ENCODE peak calls at places on chromosomes 1 and 21, in four cellular contexts. One of them, this sample, is unnamed.
A peak's percentile ranks its signal among the peaks of the same experiment; 100 is the strongest.

GRCh38 chr1:189524501-189524900 is 953.2 kb downstream of the BRINP3 start:
- DNase-seq in GM12864: no peak
- DNase-seq in small intestine: no peak
- DNase-seq in transverse colon: no peak
- DNase-seq in this sample: no peak

GRCh38 chr21:34722684-34723300 is 54.0 kb downstream of the CLIC6 start:
- DNase-seq in GM12864: no peak
- DNase-seq in small intestine: no peak
- DNase-seq in transverse colon: no peak
- DNase-seq in this sample: no peak

GRCh38 chr1:150764617-150765090 is 924 bp downstream of the CTSS start:
- DNase-seq in GM12864: no peak
- DNase-seq in small intestine: peak; percentile 45
- DNase-seq in transverse colon: no peak
- DNase-seq in this sample: no peak

GRCh38 chr1:151934048-151934493 is 24.8 kb upstream of the THEM4 start:
- DNase-seq in GM12864: no peak
- DNase-seq in small intestine: peak; percentile 81
- DNase-seq in transverse colon: peak; percentile 47
- DNase-seq in this sample: no peak

GRCh38 chr1:41762777-41763176 is 155.9 kb downstream of the HIVEP3 start:
- DNase-seq in GM12864: no peak
- DNase-seq in small intestine: no peak
- DNase-seq in transverse colon: no peak
- DNase-seq in this sample: no peak

GRCh38 chr21:37904879-37905278 is 11.4 kb downstream of the KCNJ6 start:
- DNase-seq in GM12864: no peak
- DNase-seq in small intestine: no peak
- DNase-seq in transverse colon: no peak
- DNase-seq in this sample: no peak

GRCh38 chr1:46461809-46462448 is 27.7 kb upstream of the DMBX1 start:
- DNase-seq in GM12864: no peak
- DNase-seq in small intestine: no peak
- DNase-seq in transverse colon: no peak
- DNase-seq in this sample: no peak

GRCh38 chr1:27153927-27154358 is 982 bp downstream of the SLC9A1 start:
- DNase-seq in GM12864: no peak
- DNase-seq in small intestine: no peak
- DNase-seq in transverse colon: no peak
- DNase-seq in this sample: no peak

GRCh38 chr1:111281411-111281810 is 9.2 kb upstream of the CHIA start:
- DNase-seq in GM12864: no peak
- DNase-seq in small intestine: no peak
- DNase-seq in transverse colon: no peak
- DNase-seq in this sample: no peak

GRCh38 chr21:37435120-37435519 is 68.5 kb downstream of the DYRK1A start:
- DNase-seq in GM12864: no peak
- DNase-seq in small intestine: peak; percentile 82
- DNase-seq in transverse colon: no peak
- DNase-seq in this sample: no peak

This sample was measured in left colon.